ENCODE peak calls at places on chromosome 12, in six cellular contexts. P is A549, T is heart right ventricle, V is upper lobe of right lung, C is body of pancreas, U is WTC11. B is an unnamed sample.

GRCh38 chr12:26274441-26275312 is 79.3 kb downstream of the SSPN start:
- DNase-seq in T (peak; percentile 87), C (peak; percentile 90), V (peak; percentile 89), U (no peak), P (peak; percentile 91), B (no peak)

GRCh38 chr12:52977195-52977594 is 28.3 kb downstream of the KRT18 start:
- DNase-seq in P (no peak), T (no peak), C (no peak), V (no peak), U (no peak), B (no peak)

GRCh38 chr12:120720234-120720968 is 5.2 kb upstream of the ACADS start:
- DNase-seq in C (no peak), P (no peak), T (no peak), U (no peak), V (no peak), B (no peak)

GRCh38 chr12:122226366-122227222 is 742 bp upstream of the DIABLO start:
- DNase-seq in C (no peak), U (no peak), T (no peak), V (no peak), P (no peak), B (peak; percentile 76)

GRCh38 chr12:49863946-49864816 is 21.3 kb upstream of the BCDIN3D start:
- DNase-seq in C (no peak), U (no peak), P (no peak), V (no peak), T (no peak), B (no peak)

GRCh38 chr12:69540606-69541386 is 44.5 kb upstream of the CCT2 start:
- DNase-seq in U (no peak), P (no peak), V (no peak), T (no peak), C (no peak), B (no peak)

GRCh38 chr12:86572455-86572854 is 316.3 kb upstream of the MGAT4C start:
- DNase-seq in T (no peak), V (no peak), U (no peak), P (no peak), C (no peak), B (no peak)

GRCh38 chr12:18054925-18055324 is 35.1 kb downstream of the RERGL start:
- DNase-seq in U (no peak), P (no peak), C (no peak), T (no peak), V (no peak), B (no peak)

GRCh38 chr12:13000935-13001724 is 1.1 kb upstream of the HEBP1 start:
- DNase-seq in V (peak; percentile 85), U (peak; percentile 63), P (peak; percentile 86), C (peak; percentile 56), T (peak; percentile 40), B (peak; percentile 69)

GRCh38 chr12:52342781-52343490 is 21.7 kb upstream of the KRT83 start:
- DNase-seq in T (no peak), V (no peak), C (no peak), U (no peak), P (no peak), B (no peak)

GRCh38 chr12:12716151-12716844 is 870 bp upstream of the CDKN1B start:
- DNase-seq in V (no peak), T (peak; percentile 42), C (no peak), U (no peak), P (no peak), B (no peak)

GRCh38 chr12:39764944-39765560 is 145.4 kb upstream of the ABCD2 start:
- DNase-seq in U (no peak), P (peak; percentile 28), V (no peak), T (no peak), C (no peak), B (no peak)

GRCh38 chr12:52130695-52131094 is 51.2 kb downstream of the SMIM41 start:
- DNase-seq in V (peak; percentile 47), T (no peak), P (no peak), C (no peak), U (no peak), B (no peak)

GRCh38 chr12:6839482-6840201 is 1.1 kb upstream of the GNB3 start:
- DNase-seq in V (no peak), T (no peak), P (no peak), C (no peak), U (peak; percentile 73), B (peak; percentile 87)

GRCh38 chr12:79549531-79550271 is 141.1 kb downstream of the PAWR start:
- DNase-seq in C (no peak), V (no peak), T (no peak), P (no peak), U (no peak), B (no peak)

GRCh38 chr12:48767521-48767920 is 21.4 kb downstream of the ADCY6 start:
- DNase-seq in V (no peak), T (no peak), C (no peak), U (no peak), P (no peak), B (no peak)

DNA sequence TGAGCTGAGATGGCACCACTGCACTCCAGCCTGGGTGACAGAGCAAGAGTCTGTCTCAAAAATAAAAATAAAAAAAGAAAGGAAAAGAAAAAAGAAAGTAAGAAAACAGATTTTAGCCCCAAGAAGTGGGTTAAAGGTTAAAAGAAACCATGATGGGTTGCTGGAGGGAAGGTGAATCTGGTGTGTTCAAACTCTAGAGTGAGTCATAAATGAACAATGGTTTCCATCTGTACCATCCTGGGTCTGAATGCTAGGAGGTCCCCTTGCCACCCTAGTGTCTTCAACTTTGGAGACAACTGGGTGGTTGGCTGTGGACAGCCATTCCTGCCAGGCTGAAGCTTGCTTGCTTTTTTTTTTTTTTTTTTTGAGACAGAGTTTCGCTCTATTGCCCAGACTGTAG is 1.6 kb upstream of the RPS26 start:
- DNase-seq in V (no peak), C (no peak), U (no peak), P (no peak), T (no peak), B (no peak)
- TF ChIP-seq CTCF in V (no peak), C (no peak), U (no peak), P (no peak), T (no peak), B (no peak)

GRCh38 chr12:5345534-5345933 is 86.4 kb upstream of the NTF3 start:
- DNase-seq in P (no peak), U (no peak), C (no peak), V (no peak), T (no peak), B (no peak)
- TF ChIP-seq CTCF in P (no peak), U (no peak), C (no peak), V (no peak), T (no peak), B (no peak)

DNA sequence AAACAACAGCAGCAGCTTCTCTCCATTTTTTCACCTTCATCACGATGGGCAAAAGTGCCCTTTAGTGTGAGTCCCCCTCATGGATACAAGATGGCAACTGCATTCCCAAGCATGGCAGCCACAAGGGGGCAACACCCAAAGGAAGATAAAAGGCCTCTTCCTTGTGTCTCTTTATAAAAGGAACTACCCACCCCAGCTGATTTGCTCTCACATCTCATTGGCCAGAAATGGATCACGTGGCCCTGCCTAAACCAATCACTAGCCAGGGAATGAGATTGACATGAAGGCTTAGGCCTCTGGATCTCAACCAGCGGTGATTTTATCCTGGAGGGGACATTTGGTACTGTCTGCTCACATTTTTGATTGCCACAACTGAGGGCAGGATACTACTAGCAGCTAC is 21.9 kb upstream of the IFT81 start:
- DNase-seq in V (no peak), P (peak; percentile 97), U (peak; percentile 85), C (no peak), T (no peak), B (peak; percentile 76)
- TF ChIP-seq CTCF in V (peak; percentile 23), P (peak; percentile 40), U (peak; percentile 33), C (no peak), T (no peak), B (peak; percentile 57)

GRCh38 chr12:106229036-106229591 is 18.7 kb downstream of the CKAP4 start:
- DNase-seq in T (no peak), P (no peak), U (no peak), C (no peak), V (no peak), B (no peak)

GRCh38 chr12:106228320-106228710 is 19.5 kb downstream of the CKAP4 start:
- DNase-seq in P (no peak), V (no peak), U (no peak), C (no peak), T (no peak), B (no peak)

GRCh38 chr12:106224392-106224706 is 23.5 kb downstream of the CKAP4 start:
- DNase-seq in C (no peak), T (no peak), U (no peak), P (no peak), V (no peak), B (no peak)

GRCh38 chr12:106227641-106228319 is 20.0 kb downstream of the CKAP4 start:
- DNase-seq in U (no peak), C (peak; percentile 27), V (peak; percentile 89), T (no peak), P (no peak), B (no peak)

DNA sequence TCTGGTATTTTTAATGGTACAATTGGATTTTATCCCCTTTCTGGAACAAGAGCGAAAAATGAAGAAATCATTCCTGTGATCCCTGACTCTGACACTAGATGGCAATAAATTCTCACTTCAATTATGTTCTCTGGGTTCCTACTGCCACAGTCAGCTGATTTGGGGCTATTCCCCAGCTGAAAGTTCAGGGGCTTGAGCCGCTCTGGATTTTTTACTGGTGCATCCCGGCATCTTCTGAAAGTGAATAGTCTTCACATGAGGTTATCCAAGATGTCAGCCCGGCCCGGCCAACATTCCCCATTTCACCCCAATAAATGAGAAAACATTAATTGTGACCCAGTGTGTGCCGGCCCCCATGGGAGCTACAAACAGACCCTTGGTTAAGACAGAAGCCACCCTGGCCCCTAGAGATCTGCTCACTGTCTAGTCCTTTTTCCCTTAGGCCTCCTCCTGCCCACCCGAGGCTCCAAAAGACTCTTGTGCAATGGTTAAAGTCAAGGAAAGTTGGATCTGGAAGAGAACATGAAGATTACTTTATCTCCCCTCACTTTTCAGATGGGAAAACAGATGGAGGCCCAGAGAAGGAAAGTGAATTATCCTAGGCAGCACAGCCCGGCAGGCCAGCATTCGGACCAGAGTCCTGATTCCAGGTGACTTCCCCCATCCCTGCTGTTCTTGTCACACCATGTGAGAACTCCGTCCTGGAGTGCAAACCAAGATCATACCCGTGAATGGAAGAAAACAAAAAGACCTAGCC is 20.8 kb downstream of the CKAP4 start:
- DNase-seq in C (peak; percentile 28), P (peak; percentile 87), T (peak; percentile 43), U (no peak), V (no peak), B (no peak)
- TF ChIP-seq CTCF in C (peak; percentile 69), P (peak; percentile 85), T (peak; percentile 60), U (peak; percentile 56), V (peak; percentile 79), B (peak; percentile 80)

B was measured in glutamatergic neuron.